ENCODE peak calls at places on chromosomes 2 and 18, in five cellular contexts. H, R, N, V and C are unnamed samples.
A peak's percentile ranks its signal among the peaks of the same experiment; 100 is the strongest.

GRCh38 chr18:69795785-69796184 is 151.9 kb downstream of the CD226 start:
- DNase-seq in H (no peak), R (no peak), N (no peak), V (no peak), C (no peak)

GRCh38 chr18:47731276-47731675 is 199.2 kb downstream of the SMAD2 start:
- DNase-seq in H (no peak), R (no peak), N (no peak), V (no peak), C (no peak)

GRCh38 chr2:135980450-135981080 is 4.9 kb downstream of the DARS1 start:
- DNase-seq in H (no peak), R (no peak), N (no peak), V (no peak), C (no peak)

GRCh38 chr2:237744613-237745249 is 53.8 kb upstream of the RBM44 start:
- DNase-seq in H (no peak), R (peak; percentile 43), N (peak; percentile 74), V (peak; percentile 63), C (peak; percentile 62)

GRCh38 chr2:27095745-27096651 is 9.4 kb downstream of the KHK start:
- DNase-seq in H (no peak), R (peak; percentile 23), N (peak; percentile 69), V (no peak), C (no peak)

GRCh38 chr18:68376931-68377330 is 338.0 kb downstream of the TMX3 start:
- DNase-seq in H (no peak), R (no peak), N (no peak), V (no peak), C (no peak)

GRCh38 chr2:224671731-224672130 is 44.4 kb downstream of the CCDC195 start:
- DNase-seq in H (no peak), R (no peak), N (no peak), V (no peak), C (no peak)

GRCh38 chr2:47516496-47517104 is 113.6 kb downstream of the MSH2 start:
- DNase-seq in H (no peak), R (no peak), N (no peak), V (no peak), C (no peak)

GRCh38 chr2:236498369-236498768 is 71.3 kb upstream of the ACKR3 start:
- DNase-seq in H (no peak), R (no peak), N (no peak), V (no peak), C (no peak)

GRCh38 chr18:49051323-49051967 is 100.7 kb upstream of the SMAD7 start:
- DNase-seq in H (no peak), R (no peak), N (no peak), V (no peak), C (no peak)

GRCh38 chr2:32061973-32062861 is 1.1 kb upstream of the SPAST start:
- DNase-seq in H (no peak), R (peak; percentile 41), N (peak; percentile 5), V (no peak), C (no peak)

GRCh38 chr18:23587220-23587642 is 925 bp upstream of the NPC1 start:
- DNase-seq in H (no peak), R (peak; percentile 32), N (no peak), V (no peak), C (no peak)

GRCh38 chr18:12884521-12885323 is 685 bp upstream of the PTPN2 start:
- DNase-seq in H (no peak), R (no peak), N (no peak), V (no peak), C (no peak)

GRCh38 chr2:75466708-75467311 is 93.9 kb downstream of the EVA1A start:
- DNase-seq in H (peak; percentile 16), R (no peak), N (no peak), V (no peak), C (no peak)

GRCh38 chr18:73717570-73717969 is 430.1 kb downstream of the FBXO15 start:
- DNase-seq in H (no peak), R (no peak), N (no peak), V (no peak), C (no peak)

GRCh38 chr2:8684421-8684884 is 2.6 kb downstream of the ID2 start:
- DNase-seq in H (no peak), R (peak; percentile 84), N (peak; percentile 38), V (no peak), C (peak; percentile 35)

GRCh38 chr2:167651406-167652151 is 595.8 kb downstream of the STK39 start:
- DNase-seq in H (no peak), R (no peak), N (no peak), V (no peak), C (no peak)

GRCh38 chr18:77144451-77145118 is 12.0 kb upstream of the MBP start:
- DNase-seq in H (no peak), R (no peak), N (no peak), V (no peak), C (no peak)

GRCh38 chr2:25215948-25216679 is 47.7 kb upstream of the POMC start:
- DNase-seq in H (no peak), R (no peak), N (peak; percentile 40), V (peak; percentile 79), C (peak; percentile 80)

GRCh38 chr2:43065036-43065435 is 161.4 kb downstream of the ZFP36L2 start:
- DNase-seq in H (no peak), R (no peak), N (no peak), V (no peak), C (no peak)

GRCh38 chr2:189412330-189412953 is 28.8 kb upstream of the WDR75 start:
- DNase-seq in H (no peak), R (peak; percentile 8), N (peak; percentile 23), V (peak; percentile 12), C (no peak)

GRCh38 chr18:49812321-49813070 is 837 bp downstream of the ACAA2 start:
- DNase-seq in H (no peak), R (peak; percentile 71), N (no peak), V (no peak), C (no peak)

GRCh38 chr18:58996131-58996632 is 131.5 kb downstream of the ZNF532 start:
- DNase-seq in H (no peak), R (peak; percentile 60), N (no peak), V (no peak), C (no peak)

GRCh38 chr2:120760446-120761135 is 24.9 kb downstream of the GLI2 start:
- DNase-seq in H (no peak), R (no peak), N (no peak), V (no peak), C (no peak)

GRCh38 chr2:158391876-158392275 is 64.7 kb downstream of the CCDC148 start:
- DNase-seq in H (no peak), R (no peak), N (no peak), V (no peak), C (no peak)